ENCODE peak calls at places on chromosomes 7 and 10, in four cellular contexts. P, O, Q and C are unnamed samples.

GRCh38 chr10:122140477-122140902 is 130.6 kb upstream of the BTBD16 start:
- DNase-seq in P (no peak), Q (no peak), O (no peak), C (no peak)

GRCh38 chr10:43218206-43218950 is 48.5 kb downstream of the RASGEF1A start:
- DNase-seq in O (no peak), Q (no peak), P (no peak), C (no peak)

GRCh38 chr10:98267069-98267893 is 713 bp downstream of the LOXL4 start:
- DNase-seq in Q (no peak), O (no peak), P (no peak), C (no peak)

GRCh38 chr10:72097448-72098300 is 9.3 kb upstream of the SPOCK2 start:
- DNase-seq in Q (peak), P (no peak), O (no peak), C (no peak)

GRCh38 chr7:124720195-124720594 is 45.4 kb downstream of the GPR37 start:
- DNase-seq in P (no peak), O (no peak), Q (no peak), C (no peak)

GRCh38 chr10:122515022-122515424 is 45.5 kb upstream of the DMBT1 start:
- DNase-seq in Q (no peak), P (no peak), O (no peak), C (no peak)

GRCh38 chr10:13686331-13686752 is 99.6 kb downstream of the PRPF18 start:
- DNase-seq in Q (no peak), P (no peak), O (no peak), C (no peak)

GRCh38 chr10:43708256-43708655 is 59.6 kb upstream of the ZNF32 start:
- DNase-seq in Q (no peak), O (no peak), P (no peak), C (no peak)

GRCh38 chr7:135300913-135301765 is 67.5 kb downstream of the STRA8 start:
- DNase-seq in O (no peak), P (no peak), Q (no peak), C (no peak)

GRCh38 chr7:1533569-1534329 is 3.2 kb downstream of the MAFK start:
- DNase-seq in O (peak), Q (peak), P (no peak), C (peak)

GRCh38 chr10:115827650-115828049 is 445.4 kb downstream of the GFRA1 start:
- DNase-seq in Q (no peak), P (no peak), O (no peak), C (no peak)

DNA sequence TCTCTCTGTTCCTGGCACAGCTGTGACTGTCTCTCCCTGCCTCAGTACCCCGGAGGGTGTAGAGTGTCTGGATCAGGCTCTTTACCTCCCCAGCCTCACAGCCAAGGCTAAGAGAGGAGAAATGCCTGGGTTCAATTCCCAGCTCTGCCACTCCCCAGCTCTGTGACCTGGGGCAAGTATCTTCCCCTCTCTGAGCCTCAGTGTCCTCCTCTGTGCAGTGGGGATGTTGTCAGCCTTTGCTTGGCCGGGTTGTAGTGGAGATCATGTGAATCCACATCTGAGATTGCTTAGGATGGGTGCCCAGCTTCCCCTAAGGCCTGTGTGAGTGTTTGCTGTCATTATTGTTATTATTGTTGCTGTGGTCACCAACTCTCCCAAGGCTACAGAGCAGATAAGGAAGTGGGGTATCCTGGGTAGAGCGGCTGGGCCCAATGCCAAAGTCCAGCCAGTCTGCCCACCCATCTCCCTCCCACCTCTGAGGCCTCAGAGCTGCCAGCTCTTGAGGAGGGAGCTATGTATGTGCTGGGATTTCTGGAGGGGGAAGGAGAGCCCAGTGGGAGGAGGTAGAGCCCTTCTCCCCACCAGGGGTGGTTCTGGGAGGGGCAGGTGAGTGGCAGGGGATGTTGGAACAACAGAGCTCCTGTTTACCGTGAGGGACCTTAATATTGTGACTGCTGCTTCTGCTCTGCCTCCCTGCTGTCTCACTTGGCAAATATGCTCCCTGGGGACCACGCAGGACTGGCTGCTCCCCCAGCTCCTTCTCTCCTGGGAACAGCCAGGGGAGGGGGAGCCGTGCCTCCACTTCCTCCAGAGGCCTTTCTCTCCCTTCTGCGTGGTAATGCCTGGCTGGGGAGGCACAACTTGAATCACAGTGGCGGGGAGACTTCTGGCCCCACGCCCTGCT is 170.5 kb downstream of the RPS24 start:
- DNase-seq in Q (no peak), P (no peak), O (no peak), C (no peak)
- TF ChIP-seq SPI1 in Q (no peak), P (no peak), O (no peak), C (no peak)

DNA sequence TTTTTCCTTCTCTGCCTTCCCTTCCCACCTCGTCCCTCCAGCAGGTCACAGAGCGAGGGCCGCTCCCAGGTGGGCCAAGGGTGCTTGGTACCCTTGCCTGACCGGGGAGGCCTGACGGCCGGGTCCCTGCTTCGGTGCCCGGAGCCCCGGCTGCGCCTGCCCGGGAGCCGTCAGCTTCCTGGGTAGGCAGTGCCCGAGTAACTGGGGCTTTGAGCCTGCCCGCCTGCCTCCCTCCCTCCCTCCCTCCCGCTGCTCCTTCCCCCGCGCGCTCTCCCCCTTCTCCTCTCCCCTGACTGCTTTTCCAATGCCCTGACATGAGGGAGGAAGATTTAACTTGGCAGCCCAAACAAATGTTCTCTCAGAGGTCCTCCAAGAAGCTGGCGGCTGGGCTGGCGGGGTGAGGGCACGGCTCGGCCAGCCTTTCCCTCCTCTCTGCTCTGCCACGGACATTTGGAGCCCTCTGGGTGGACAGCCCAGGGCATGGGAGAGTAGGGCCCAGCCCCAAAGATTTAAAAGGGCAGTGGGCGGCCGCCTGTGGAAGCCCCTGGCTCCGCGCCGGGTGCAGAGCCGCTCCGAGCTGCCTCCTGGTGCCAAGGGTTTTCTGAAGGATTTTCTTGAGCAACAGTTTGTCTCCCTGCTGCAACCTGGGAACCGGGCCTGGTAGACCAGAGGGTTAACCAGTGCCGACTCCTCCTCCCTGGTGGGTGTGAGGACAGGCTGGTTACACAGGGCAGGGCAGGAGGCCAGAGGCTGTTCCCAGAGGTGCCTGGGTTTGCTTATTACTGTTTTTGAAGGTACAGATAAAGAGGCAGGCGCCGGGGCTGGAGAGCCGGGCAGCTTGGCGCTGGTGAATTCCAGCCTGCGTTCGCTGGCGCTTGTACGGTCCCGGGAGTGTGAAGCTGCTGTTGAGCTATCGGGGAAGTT is 2.1 kb downstream of the ZMIZ1 start:
- DNase-seq in Q (no peak), P (no peak), O (peak), C (no peak)
- TF ChIP-seq SPI1 in Q (no peak), P (no peak), O (no peak), C (no peak)

DNA sequence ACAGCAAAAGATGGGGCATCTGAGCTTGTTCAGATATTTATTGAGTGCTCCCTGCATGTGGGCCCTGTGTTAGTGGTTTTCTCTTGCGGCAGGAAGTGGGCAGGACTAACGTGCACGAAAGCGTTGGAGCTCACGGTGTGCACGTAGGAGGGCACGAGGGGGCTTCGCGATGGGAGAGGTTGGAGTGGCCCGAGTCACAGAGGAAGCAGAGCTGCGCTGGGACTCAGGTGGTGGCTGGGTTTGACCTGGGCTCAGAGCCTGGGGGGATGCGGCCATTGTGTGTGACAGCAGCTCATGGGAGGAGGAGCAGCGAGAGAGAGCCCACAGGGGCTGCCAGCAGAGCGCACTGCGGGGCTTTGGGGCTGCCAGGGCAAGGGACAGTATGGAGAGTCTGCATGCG is 7.7 kb downstream of the ZSCAN25 start:
- DNase-seq in Q (no peak), P (no peak), O (peak), C (no peak)
- TF ChIP-seq SPI1 in Q (no peak), P (no peak), O (peak), C (no peak)

GRCh38 chr10:93815304-93816091 is 57.8 kb downstream of the LGI1 start:
- DNase-seq in O (no peak), P (no peak), Q (no peak), C (no peak)

GRCh38 chr10:93813507-93814465 is 56.0 kb downstream of the LGI1 start:
- DNase-seq in O (peak), P (no peak), Q (no peak), C (no peak)

GRCh38 chr10:93818086-93818485 is 60.4 kb downstream of the LGI1 start:
- DNase-seq in O (no peak), P (no peak), Q (no peak), C (no peak)

GRCh38 chr10:93819520-93819919 is 61.8 kb downstream of the LGI1 start:
- DNase-seq in P (no peak), Q (no peak), O (no peak), C (no peak)

GRCh38 chr10:93816123-93816747 is 58.5 kb downstream of the LGI1 start:
- DNase-seq in O (peak), P (no peak), Q (peak), C (peak)
- TF ChIP-seq SPI1 in O (no peak), P (no peak), Q (no peak), C (no peak)

GRCh38 chr10:103925591-103925990 is 7.6 kb upstream of the STN1 start:
- DNase-seq in P (no peak), O (no peak), Q (no peak), C (no peak)
- TF ChIP-seq SPI1 in P (no peak), O (no peak), Q (no peak), C (no peak)

GRCh38 chr10:35706959-35707358 is 64.9 kb upstream of the FZD8 start:
- DNase-seq in Q (no peak), P (no peak), O (no peak), C (no peak)
- TF ChIP-seq SPI1 in Q (no peak), P (no peak), O (no peak), C (no peak)